ENCODE peak calls at places on chromosome 10, in six cellular contexts. X, S, R, L, A and F are unnamed samples.

GRCh38 chr10:84329094-84329611 is 764 bp downstream of the CCSER2 start:
- DNase-seq in X (peak), S (peak), R (peak), L (peak), A (peak), F (peak)

GRCh38 chr10:15035385-15036301 is 8.1 kb upstream of the OLAH start:
- DNase-seq in X (no peak), S (no peak), R (no peak), L (peak), A (peak), F (no peak)

GRCh38 chr10:61899045-61899444 is 2.5 kb upstream of the ARID5B start:
- DNase-seq in X (no peak), S (no peak), R (no peak), L (no peak), A (peak), F (peak)

GRCh38 chr10:21927601-21928000 is 75.9 kb downstream of the DNAJC1 start:
- DNase-seq in X (no peak), S (no peak), R (no peak), L (no peak), A (peak), F (no peak)

GRCh38 chr10:102850025-102850518 is 4.0 kb upstream of the BORCS7 start:
- DNase-seq in X (no peak), S (no peak), R (no peak), L (no peak), A (no peak), F (no peak)

GRCh38 chr10:122154733-122155366 is 116.2 kb upstream of the BTBD16 start:
- DNase-seq in X (peak), S (peak), R (no peak), L (peak), A (no peak), F (peak)

GRCh38 chr10:101763141-101763540 is 12.8 kb downstream of the FGF8 start:
- DNase-seq in X (no peak), S (no peak), R (no peak), L (no peak), A (no peak), F (no peak)

GRCh38 chr10:119250641-119251314 is 43.4 kb downstream of the GRK5 start:
- DNase-seq in X (no peak), S (no peak), R (no peak), L (no peak), A (peak), F (no peak)

GRCh38 chr10:109992485-109992884 is 15.3 kb upstream of the ADD3 start:
- DNase-seq in X (no peak), S (no peak), R (no peak), L (no peak), A (peak), F (no peak)

GRCh38 chr10:55426138-55426537 is 625.1 kb upstream of the PCDH15 start:
- DNase-seq in X (no peak), S (no peak), R (no peak), L (no peak), A (no peak), F (no peak)

GRCh38 chr10:72027498-72027897 is 60.9 kb downstream of the SPOCK2 start:
- DNase-seq in X (peak), S (peak), R (no peak), L (no peak), A (no peak), F (no peak)

GRCh38 chr10:45819552-45819951 is 27.7 kb downstream of the AGAP4 start:
- DNase-seq in X (no peak), S (no peak), R (no peak), L (no peak), A (no peak), F (no peak)

GRCh38 chr10:18608581-18608980 is 42.8 kb downstream of the NSUN6 start:
- DNase-seq in X (no peak), S (no peak), R (no peak), L (no peak), A (no peak), F (no peak)

GRCh38 chr10:79244841-79245504 is 102.3 kb upstream of the PPIF start:
- DNase-seq in X (no peak), S (no peak), R (peak), L (no peak), A (no peak), F (peak)

GRCh38 chr10:92688573-92688926 is 1.2 kb upstream of the HHEX start:
- DNase-seq in X (no peak), S (no peak), R (no peak), L (no peak), A (no peak), F (no peak)

GRCh38 chr10:57018452-57018851 is 657.4 kb upstream of the ZWINT start:
- DNase-seq in X (no peak), S (no peak), R (no peak), L (no peak), A (no peak), F (no peak)

GRCh38 chr10:110398419-110399162 is 93.9 kb upstream of the SMNDC1 start:
- DNase-seq in X (peak), S (peak), R (no peak), L (peak), A (peak), F (no peak)

GRCh38 chr10:5575482-5576153 is 50.9 kb downstream of the CALML3 start:
- DNase-seq in X (peak), S (no peak), R (no peak), L (no peak), A (no peak), F (no peak)

GRCh38 chr10:78817361-78817760 is 251.4 kb upstream of the ZMIZ1 start:
- DNase-seq in X (peak), S (no peak), R (no peak), L (no peak), A (no peak), F (no peak)

GRCh38 chr10:53458007-53458406 is 685.4 kb upstream of the MBL2 start:
- DNase-seq in X (no peak), S (no peak), R (no peak), L (no peak), A (no peak), F (no peak)